ENCODE peak calls at places on chromosomes 6 and 20, in four cellular contexts. One of them, this sample, is unnamed.

GRCh38 chr6:12147557-12148316 is 135.6 kb downstream of the HIVEP1 start:
- DNase-seq in uterus: no peak
- DNase-seq in GM12892: no peak
- DNase-seq in adrenal gland: no peak
- DNase-seq in this sample: no peak

GRCh38 chr6:89117285-89118108 is at the start of gene SRSF12:
- DNase-seq in GM12892: peak
- DNase-seq in adrenal gland: peak
- DNase-seq in uterus: peak
- DNase-seq in this sample: peak

GRCh38 chr20:1391640-1392442 is 1.0 kb downstream of the FKBP1A start:
- DNase-seq in adrenal gland: peak
- DNase-seq in uterus: no peak
- DNase-seq in GM12892: no peak
- DNase-seq in this sample: peak

GRCh38 chr6:117288083-117288715 is 22.8 kb downstream of the VGLL2 start:
- DNase-seq in GM12892: no peak
- DNase-seq in uterus: no peak
- DNase-seq in adrenal gland: no peak
- DNase-seq in this sample: no peak

GRCh38 chr6:98834060-98835031 is at the start of gene POU3F2:
- DNase-seq in uterus: peak
- DNase-seq in GM12892: peak
- DNase-seq in adrenal gland: peak
- DNase-seq in this sample: peak

GRCh38 chr20:60262967-60263603 is 304.9 kb downstream of the CDH26 start:
- DNase-seq in GM12892: peak
- DNase-seq in adrenal gland: no peak
- DNase-seq in uterus: no peak
- DNase-seq in this sample: no peak

GRCh38 chr20:31538327-31538726 is 24.1 kb downstream of the HM13 start:
- DNase-seq in GM12892: no peak
- DNase-seq in uterus: no peak
- DNase-seq in adrenal gland: no peak
- DNase-seq in this sample: no peak

GRCh38 chr6:75273009-75273408 is 11.6 kb downstream of the TMEM30A start:
- DNase-seq in adrenal gland: no peak
- DNase-seq in GM12892: no peak
- DNase-seq in uterus: no peak
- DNase-seq in this sample: no peak

GRCh38 chr6:8047466-8048292 is 16.5 kb downstream of the BLOC1S5 start:
- DNase-seq in GM12892: no peak
- DNase-seq in uterus: no peak
- DNase-seq in adrenal gland: no peak
- DNase-seq in this sample: no peak

GRCh38 chr6:166313255-166314070 is 5.3 kb upstream of the PRR18 start:
- DNase-seq in GM12892: peak
- DNase-seq in adrenal gland: no peak
- DNase-seq in uterus: no peak
- DNase-seq in this sample: no peak

GRCh38 chr20:61608275-61609085 is 356.4 kb downstream of the CDH4 start:
- DNase-seq in uterus: no peak
- DNase-seq in GM12892: no peak
- DNase-seq in adrenal gland: no peak
- DNase-seq in this sample: no peak

GRCh38 chr6:39646751-39647420 is 78.3 kb downstream of the KIF6 start:
- DNase-seq in adrenal gland: no peak
- DNase-seq in GM12892: no peak
- DNase-seq in uterus: no peak
- DNase-seq in this sample: no peak

GRCh38 chr20:46563170-46563847 is 12.9 kb upstream of the OCSTAMP start:
- DNase-seq in uterus: no peak
- DNase-seq in adrenal gland: no peak
- DNase-seq in GM12892: no peak
- DNase-seq in this sample: no peak

GRCh38 chr20:59356662-59357061 is 56.3 kb downstream of the EDN3 start:
- DNase-seq in GM12892: no peak
- DNase-seq in uterus: no peak
- DNase-seq in adrenal gland: no peak
- DNase-seq in this sample: no peak

GRCh38 chr6:103872683-103873082 is 987.0 kb downstream of the HACE1 start:
- DNase-seq in GM12892: no peak
- DNase-seq in uterus: no peak
- DNase-seq in adrenal gland: no peak
- DNase-seq in this sample: no peak

GRCh38 chr6:30244560-30244959 is 31.4 kb upstream of the TRIM26 start:
- DNase-seq in uterus: no peak
- DNase-seq in adrenal gland: no peak
- DNase-seq in GM12892: no peak
- DNase-seq in this sample: no peak

GRCh38 chr6:155771822-155772221 is 316.2 kb upstream of the NOX3 start:
- DNase-seq in adrenal gland: no peak
- DNase-seq in uterus: no peak
- DNase-seq in GM12892: no peak
- DNase-seq in this sample: no peak

GRCh38 chr6:169274761-169275160 is 21.1 kb upstream of the THBS2 start:
- DNase-seq in GM12892: no peak
- DNase-seq in adrenal gland: peak
- DNase-seq in uterus: no peak
- DNase-seq in this sample: no peak

GRCh38 chr6:163427498-163428254 is 13.2 kb downstream of the QKI start:
- DNase-seq in uterus: no peak
- DNase-seq in GM12892: no peak
- DNase-seq in adrenal gland: no peak
- DNase-seq in this sample: no peak

GRCh38 chr6:159941286-159942113 is 27.4 kb upstream of the IGF2R start:
- DNase-seq in uterus: no peak
- DNase-seq in adrenal gland: peak
- DNase-seq in GM12892: no peak
- DNase-seq in this sample: no peak

GRCh38 chr6:25586927-25587326 is 65.1 kb upstream of the SCGN start:
- DNase-seq in uterus: no peak
- DNase-seq in GM12892: no peak
- DNase-seq in adrenal gland: no peak
- DNase-seq in this sample: no peak

GRCh38 chr6:44073612-44074382 is 53.5 kb downstream of the MRPL14 start:
- DNase-seq in GM12892: no peak
- DNase-seq in uterus: no peak
- DNase-seq in adrenal gland: no peak
- DNase-seq in this sample: no peak

DNA sequence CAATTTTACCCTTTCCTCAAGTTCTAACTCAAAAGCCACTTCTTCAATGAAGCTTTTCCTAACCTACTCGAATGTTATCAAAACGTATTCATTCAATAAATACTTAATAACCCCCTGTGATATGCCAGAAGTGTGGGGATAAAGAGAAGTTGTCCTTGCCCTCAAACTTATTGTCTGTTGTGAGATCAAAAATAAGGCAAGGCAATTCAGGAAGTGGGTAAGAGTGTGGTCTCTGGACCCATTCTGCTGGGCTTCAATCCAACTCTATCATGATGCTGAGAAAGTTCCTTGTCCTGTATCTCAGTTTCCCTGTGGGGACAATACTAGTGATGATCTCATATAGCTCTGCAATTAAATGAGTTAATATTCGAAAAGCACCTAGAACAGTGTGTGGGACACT is 92.8 kb downstream of the PRDM1 start:
- DNase-seq in GM12892: no peak
- DNase-seq in adrenal gland: no peak
- DNase-seq in uterus: no peak
- DNase-seq in this sample: no peak
- TF ChIP-seq POLR2A in GM12892: no peak
- TF ChIP-seq POLR2A in adrenal gland: no peak
- TF ChIP-seq POLR2A in uterus: no peak
- TF ChIP-seq POLR2A in this sample: no peak

DNA sequence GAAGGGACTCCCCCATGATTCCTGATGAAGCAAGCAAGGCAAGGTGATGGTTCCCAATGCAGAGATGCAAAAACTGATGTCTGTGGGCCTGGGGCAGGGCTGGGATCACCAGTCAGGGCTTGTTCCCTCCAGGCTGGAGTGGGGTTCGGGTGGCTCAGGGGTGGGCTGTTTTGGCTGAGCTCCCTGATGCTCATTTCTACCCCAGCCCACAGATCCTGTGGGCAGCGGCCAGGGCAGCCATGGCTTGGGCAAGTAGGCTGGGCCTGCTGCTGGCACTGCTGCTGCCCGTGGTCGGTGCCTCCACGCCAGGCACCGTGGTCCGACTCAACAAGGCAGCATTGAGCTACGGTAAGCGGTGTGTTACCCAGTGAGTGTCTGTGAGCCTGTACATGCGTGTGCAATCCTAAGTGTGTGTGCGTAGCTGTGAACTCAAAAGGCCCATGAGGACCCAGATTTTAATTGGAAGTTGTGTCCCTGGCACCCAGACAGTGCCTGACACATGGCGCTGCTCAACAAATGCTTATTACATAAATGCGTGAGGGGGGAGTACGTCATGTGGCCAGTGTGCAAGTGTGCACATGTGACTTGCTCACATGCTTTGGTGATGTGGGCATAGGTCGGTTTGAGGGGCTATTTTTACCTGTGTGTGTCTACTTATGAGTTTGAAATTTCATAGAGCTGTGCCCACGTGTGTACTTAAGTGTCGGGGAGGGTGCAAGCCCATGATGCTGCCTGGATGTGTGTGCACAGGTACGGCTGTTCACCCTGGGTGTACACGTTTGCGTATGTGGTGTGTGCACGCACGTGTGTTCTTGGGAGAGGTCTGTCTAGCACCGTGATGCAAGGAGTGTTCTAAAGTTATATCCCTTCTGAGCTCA is 1.1 kb downstream of the BPIFB2 start:
- DNase-seq in adrenal gland: no peak
- DNase-seq in GM12892: no peak
- DNase-seq in uterus: no peak
- DNase-seq in this sample: no peak
- TF ChIP-seq POLR2A in adrenal gland: no peak
- TF ChIP-seq POLR2A in GM12892: no peak
- TF ChIP-seq POLR2A in uterus: no peak
- TF ChIP-seq POLR2A in this sample: no peak

DNA sequence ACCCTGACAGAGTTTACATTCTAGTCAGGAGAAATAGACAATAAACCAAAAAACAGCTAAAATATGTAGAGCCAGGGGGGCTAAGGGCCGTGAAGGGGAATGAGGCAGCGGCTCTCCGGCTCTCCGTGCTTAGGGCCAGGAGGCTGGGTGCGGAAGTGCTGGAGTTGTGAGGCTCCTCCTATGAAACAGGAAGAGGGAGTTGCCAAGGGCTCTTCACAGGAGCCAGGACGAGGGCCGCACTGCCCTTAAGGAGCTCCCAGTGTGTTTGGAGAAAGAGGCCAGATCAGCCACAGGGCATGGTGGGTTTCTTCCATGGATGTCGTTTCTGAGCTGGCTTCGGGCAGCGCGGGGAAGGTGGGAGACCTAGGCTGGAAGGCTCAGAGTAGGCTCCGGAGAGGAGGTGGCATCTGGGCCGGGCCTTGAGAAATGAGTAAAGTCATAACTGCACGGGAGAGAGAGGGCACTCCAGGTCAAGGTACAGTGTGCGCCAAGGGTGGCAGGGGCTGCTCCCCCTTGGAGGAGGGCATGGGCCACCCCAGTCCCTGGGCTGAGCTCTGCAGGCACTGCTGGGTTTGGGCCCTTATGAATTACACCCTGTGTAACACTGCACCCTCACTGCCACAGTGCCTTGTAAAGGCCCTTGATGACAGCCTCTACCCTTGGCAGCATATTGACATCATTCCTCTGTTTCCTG is 20.8 kb upstream of the MLN start:
- DNase-seq in uterus: no peak
- DNase-seq in GM12892: no peak
- DNase-seq in adrenal gland: no peak
- DNase-seq in this sample: no peak
- TF ChIP-seq POLR2A in uterus: no peak
- TF ChIP-seq POLR2A in GM12892: no peak
- TF ChIP-seq POLR2A in adrenal gland: no peak
- TF ChIP-seq POLR2A in this sample: no peak

DNA sequence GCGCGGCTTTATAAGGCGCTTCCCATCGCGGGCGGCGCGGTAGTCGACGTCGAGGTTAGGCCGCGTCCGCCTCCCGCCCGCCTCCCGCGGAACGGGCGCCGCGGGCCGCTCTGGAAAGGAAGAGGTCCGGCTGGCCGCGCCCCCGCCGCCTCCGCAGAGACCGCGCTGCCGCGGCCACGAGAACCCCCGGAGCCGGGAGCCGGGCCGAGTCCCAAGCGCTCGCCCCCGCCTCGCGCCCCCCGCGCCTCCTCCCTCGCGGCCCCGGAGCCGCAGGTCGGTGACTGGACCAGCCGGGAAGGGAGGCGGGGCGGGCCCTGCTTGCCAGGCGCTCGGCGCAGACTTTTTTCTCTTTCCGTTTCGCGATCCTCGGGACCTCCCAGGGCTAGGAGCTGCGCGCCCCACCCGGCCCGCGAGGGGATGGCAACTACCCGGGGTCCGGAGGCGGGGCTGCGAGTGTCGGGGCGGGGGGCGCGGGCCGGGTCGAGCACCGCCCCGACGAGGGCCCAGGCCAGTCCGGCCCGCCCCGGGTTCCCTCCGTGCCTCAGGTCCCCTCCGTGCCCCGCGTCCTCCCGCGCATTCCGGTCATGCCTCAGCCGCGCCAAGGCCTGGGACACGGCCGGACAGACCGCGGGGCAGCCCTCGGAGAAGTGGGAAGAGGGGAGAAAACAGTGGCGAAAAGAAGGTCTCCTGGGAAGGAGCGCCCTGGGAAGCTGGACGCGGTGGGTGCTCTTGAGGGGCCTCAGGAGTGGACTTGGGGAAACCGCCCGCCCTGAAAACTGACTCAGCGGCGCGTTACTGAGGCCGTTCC is 421 bp upstream of the PXDC1 start:
- DNase-seq in uterus: peak
- DNase-seq in adrenal gland: peak
- DNase-seq in GM12892: peak
- DNase-seq in this sample: peak
- TF ChIP-seq POLR2A in uterus: peak
- TF ChIP-seq POLR2A in adrenal gland: no peak
- TF ChIP-seq POLR2A in GM12892: no peak
- TF ChIP-seq POLR2A in this sample: peak

GRCh38 chr6:134420638-134421181 is 102.8 kb upstream of the SGK1 start:
- DNase-seq in adrenal gland: no peak
- DNase-seq in uterus: no peak
- DNase-seq in GM12892: no peak
- DNase-seq in this sample: no peak
- TF ChIP-seq POLR2A in adrenal gland: no peak
- TF ChIP-seq POLR2A in uterus: no peak
- TF ChIP-seq POLR2A in GM12892: no peak
- TF ChIP-seq POLR2A in this sample: no peak

This sample was measured in Peyer's patch.